ENCODE peak calls at places on chromosome 19, in four cellular contexts. V, P, I and E are unnamed samples. For H3K4me1, the result is how much of the 10 kb centered on the place peaks cover.

GRCh38 chr19:57171551-57172081 is 4.3 kb upstream of the DUXA start:
- DNase-seq in V (peak), P (peak), I (no peak), E (peak)

GRCh38 chr19:5154799-5155426 is 185.7 kb downstream of the PTPRS start:
- DNase-seq in V (no peak), P (no peak), I (peak), E (no peak)

GRCh38 chr19:45817725-45818301 is 2.7 kb upstream of the RSPH6A start:
- DNase-seq in V (no peak), P (no peak), I (no peak), E (peak)

GRCh38 chr19:16371540-16371986 is 46.9 kb downstream of the KLF2 start:
- DNase-seq in V (no peak), P (peak), I (peak), E (no peak)

GRCh38 chr19:48398329-48399235 is 5.1 kb downstream of the GRIN2D start:
- DNase-seq in V (peak), P (peak), I (peak), E (peak)

GRCh38 chr19:54606891-54607781 is 13.7 kb downstream of the LILRA1 start:
- DNase-seq in V (no peak), P (no peak), I (no peak), E (no peak)

GRCh38 chr19:29690842-29691241 is 24.2 kb downstream of the C19orf12 start:
- DNase-seq in V (peak), P (no peak), I (no peak), E (peak)

GRCh38 chr19:12828494-12828893 is 5.9 kb downstream of the RTBDN start:
- DNase-seq in V (peak), P (no peak), I (no peak), E (no peak)

GRCh38 chr19:3506384-3507340 is 551 bp downstream of the FZR1 start:
- DNase-seq in V (no peak), P (peak), I (peak), E (peak)

GRCh38 chr19:12230751-12231733 is 63.6 kb downstream of the ZNF44 start:
- DNase-seq in V (no peak), P (peak), I (no peak), E (no peak)

GRCh38 chr19:45087531-45087930 is 5.4 kb upstream of the PPP1R37 start:
- DNase-seq in V (no peak), P (no peak), I (no peak), E (no peak)

GRCh38 chr19:46426506-46427162 is 2.1 kb downstream of the PNMA8C start:
- DNase-seq in V (no peak), P (peak), I (peak), E (no peak)

GRCh38 chr19:33282036-33282686 is 20.2 kb downstream of the CEBPA start:
- DNase-seq in V (no peak), P (no peak), I (no peak), E (no peak)

GRCh38 chr19:45822716-45823115 is 7.6 kb upstream of the RSPH6A start:
- DNase-seq in V (no peak), P (no peak), I (no peak), E (no peak)

GRCh38 chr19:40309666-40310065 is 24.5 kb upstream of the AKT2 start:
- DNase-seq in V (no peak), P (no peak), I (no peak), E (no peak)

GRCh38 chr19:7645159-7645558 is 8.2 kb downstream of the STXBP2 start:
- DNase-seq in V (no peak), P (no peak), I (no peak), E (no peak)

GRCh38 chr19:11482384-11483050 is 1.7 kb upstream of the ELAVL3 start:
- DNase-seq in V (peak), P (peak), I (peak), E (peak)

GRCh38 chr19:29696045-29696682 is 18.9 kb downstream of the C19orf12 start:
- DNase-seq in V (no peak), P (no peak), I (no peak), E (no peak)

GRCh38 chr19:13839938-13840750 is 36.8 kb upstream of the NANOS3 start:
- DNase-seq in V (peak), P (peak), I (peak), E (peak)

GRCh38 chr19:1630012-1630411 is 22.4 kb downstream of the TCF3 start:
- DNase-seq in V (no peak), P (no peak), I (no peak), E (no peak)

GRCh38 chr19:36719687-36720556 is 32.5 kb downstream of the ZNF567 start:
- DNase-seq in V (no peak), P (no peak), I (no peak), E (peak)

GRCh38 chr19:41323023-41323422 is 13.1 kb downstream of the CCDC97 start:
- DNase-seq in V (no peak), P (peak), I (no peak), E (no peak)

GRCh38 chr19:28406237-28406596 is 806.7 kb downstream of the UQCRFS1 start:
- DNase-seq in V (no peak), P (no peak), I (no peak), E (no peak)

GRCh38 chr19:13098291-13099072 is 4.2 kb downstream of the LYL1 start:
- DNase-seq in V (peak), P (no peak), I (no peak), E (no peak)

GRCh38 chr19:9296336-9296735 is 13.3 kb downstream of the ZNF699 start:
- DNase-seq in V (no peak), P (no peak), I (no peak), E (no peak)

GRCh38 chr19:17145546-17146497 is 69.3 kb upstream of the USE1 start:
- DNase-seq in V (no peak), P (no peak), I (no peak), E (no peak)

GRCh38 chr19:4910594-4911273 is 1.4 kb downstream of the UHRF1 start:
- DNase-seq in V (peak), P (no peak), I (no peak), E (no peak)

GRCh38 chr19:1277061-1277460 is 1.7 kb downstream of the FAM174C start:
- DNase-seq in V (no peak), P (no peak), I (no peak), E (no peak)

GRCh38 chr19:57559008-57559403 is 657 bp downstream of the ZNF550 start:
- DNase-seq in V (peak), P (peak), I (no peak), E (peak)

GRCh38 chr19:30312582-30313352 is 59.4 kb upstream of the ZNF536 start:
- DNase-seq in V (no peak), P (no peak), I (no peak), E (no peak)

GRCh38 chr19:54073829-54074228 is 7.3 kb downstream of the TARM1 start:
- DNase-seq in V (no peak), P (no peak), I (no peak), E (no peak)

GRCh38 chr19:47179643-47180310 is 49.1 kb downstream of the SAE1 start:
- DNase-seq in V (no peak), P (no peak), I (no peak), E (no peak)

GRCh38 chr19:45884682-45885555 is 1.0 kb downstream of the IRF2BP1 start:
- DNase-seq in V (peak), P (no peak), I (no peak), E (peak)

GRCh38 chr19:15562861-15563260 is 52.2 kb upstream of the CYP4F8 start:
- DNase-seq in V (peak), P (no peak), I (no peak), E (peak)

GRCh38 chr19:46181386-46181774 is 33.3 kb downstream of the IGFL2 start:
- DNase-seq in V (no peak), P (no peak), I (no peak), E (no peak)

DNA sequence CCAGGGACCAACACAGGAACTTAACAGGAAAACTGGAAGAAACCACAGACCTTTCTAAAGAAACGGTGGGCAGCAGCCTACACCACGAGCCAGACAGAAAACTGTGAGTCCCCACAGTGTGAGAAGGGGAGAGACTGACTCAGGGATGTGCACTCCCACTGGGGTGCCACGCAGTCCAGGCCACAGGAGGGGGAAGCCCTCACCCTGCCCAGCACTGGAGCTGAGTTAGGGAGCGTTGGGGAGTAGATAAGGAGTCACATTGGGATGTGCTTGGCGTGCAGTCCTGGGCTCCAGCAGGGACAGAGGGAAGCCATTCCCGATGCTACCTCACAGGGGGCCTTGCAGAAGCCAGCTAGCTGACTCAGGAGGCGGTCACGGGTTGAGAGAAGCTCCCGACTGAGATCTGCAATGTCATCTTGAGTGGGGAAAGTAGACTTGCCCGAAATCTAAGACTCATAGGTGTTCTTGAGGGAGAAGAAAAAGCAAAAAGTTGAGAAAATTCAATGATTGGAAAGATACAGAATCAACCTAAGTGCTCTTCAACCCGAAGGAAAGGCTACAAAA is 17.3 kb downstream of the SIGLEC8 start:
- DNase-seq in V (no peak), P (no peak), I (peak), E (no peak)
- H3K27ac ChIP-seq in V (no peak), P (no peak), I (no peak), E (no peak)

DNA sequence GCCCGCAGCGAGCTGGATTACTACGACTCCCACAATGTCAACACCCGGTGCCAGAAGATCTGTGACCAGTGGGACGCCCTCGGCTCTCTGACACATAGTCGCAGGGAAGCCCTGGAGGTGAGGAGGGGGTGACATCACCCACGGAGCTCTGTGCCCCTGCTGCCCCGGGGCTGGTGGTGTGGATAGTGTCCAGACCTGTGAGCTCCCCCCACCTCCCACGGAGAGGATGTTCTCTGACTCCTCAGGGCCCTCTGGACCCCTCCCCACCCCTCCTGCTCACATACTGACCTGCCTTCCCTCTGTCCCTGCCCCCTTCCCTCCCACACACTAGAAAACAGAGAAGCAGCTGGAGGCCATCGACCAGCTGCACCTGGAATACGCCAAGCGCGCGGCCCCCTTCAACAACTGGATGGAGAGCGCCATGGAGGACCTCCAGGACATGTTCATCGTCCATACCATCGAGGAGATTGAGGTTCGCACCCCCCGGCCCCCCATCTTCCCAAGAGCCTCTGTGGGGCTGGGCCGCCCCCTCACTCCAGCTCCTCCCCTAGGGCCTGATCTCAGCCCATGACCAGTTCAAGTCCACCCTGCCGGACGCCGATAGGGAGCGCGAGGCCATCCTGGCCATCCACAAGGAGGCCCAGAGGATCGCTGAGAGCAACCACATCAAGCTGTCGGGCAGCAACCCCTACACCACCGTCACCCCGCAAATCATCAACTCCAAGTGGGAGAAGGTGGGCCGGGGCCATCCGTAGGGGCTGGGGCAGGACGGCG is 20.5 kb downstream of the CAPN12 start:
- DNase-seq in V (no peak), P (no peak), I (no peak), E (no peak)
- H3K4me1 ChIP-seq in V (under half), P (half or more), I (under half), E (under half)

GRCh38 chr19:18290250-18291018 is 9.0 kb upstream of the JUND start:
- DNase-seq in V (no peak), P (peak), I (no peak), E (no peak)
- H3K27ac ChIP-seq in V (no peak), P (peak), I (peak), E (no peak)

GRCh38 chr19:56092685-56093631 is 28.1 kb downstream of the ZNF787 start:
- DNase-seq in V (no peak), P (no peak), I (no peak), E (no peak)
- H3K4me1 ChIP-seq in V (under half), P (half or more), I (under half), E (under half)